ENCODE peak calls at places on chromosomes 4 and X, in eight cellular contexts. One of them, this sample, is unnamed.

GRCh38 chr4:23062188-23062587 is 369.5 kb downstream of the GBA3 start:
- DNase-seq in astrocyte of the spinal cord: no peak
- DNase-seq in psoas muscle: no peak
- DNase-seq in PC-3: no peak
- DNase-seq in epithelial cell of proximal tubule: no peak
- DNase-seq in lower lobe of right lung: no peak
- DNase-seq in PC-9: no peak
- DNase-seq in cardiac muscle cell: no peak
- DNase-seq in this sample: no peak

GRCh38 chr4:15245006-15245530 is 182.8 kb upstream of the C1QTNF7 start:
- DNase-seq in PC-9: no peak
- DNase-seq in PC-3: no peak
- DNase-seq in cardiac muscle cell: no peak
- DNase-seq in epithelial cell of proximal tubule: no peak
- DNase-seq in psoas muscle: no peak
- DNase-seq in astrocyte of the spinal cord: no peak
- DNase-seq in lower lobe of right lung: no peak
- DNase-seq in this sample: no peak

GRCh38 chr4:125168531-125168930 is 146.2 kb upstream of the FAT4 start:
- DNase-seq in epithelial cell of proximal tubule: no peak
- DNase-seq in PC-9: no peak
- DNase-seq in cardiac muscle cell: no peak
- DNase-seq in astrocyte of the spinal cord: no peak
- DNase-seq in PC-3: no peak
- DNase-seq in psoas muscle: no peak
- DNase-seq in lower lobe of right lung: no peak
- DNase-seq in this sample: peak

GRCh38 chr4:86557526-86557925 is 36.6 kb upstream of the PTPN13 start:
- DNase-seq in cardiac muscle cell: no peak
- DNase-seq in psoas muscle: no peak
- DNase-seq in PC-3: peak
- DNase-seq in astrocyte of the spinal cord: peak
- DNase-seq in lower lobe of right lung: no peak
- DNase-seq in epithelial cell of proximal tubule: no peak
- DNase-seq in PC-9: no peak
- DNase-seq in this sample: peak

GRCh38 chr4:109977854-109978501 is 65.3 kb downstream of the EGF start:
- DNase-seq in PC-3: peak
- DNase-seq in astrocyte of the spinal cord: peak
- DNase-seq in cardiac muscle cell: peak
- DNase-seq in lower lobe of right lung: no peak
- DNase-seq in PC-9: no peak
- DNase-seq in psoas muscle: no peak
- DNase-seq in epithelial cell of proximal tubule: no peak
- DNase-seq in this sample: peak

GRCh38 chrX:67544871-67545771 is 1.3 kb downstream of the AR start:
- DNase-seq in astrocyte of the spinal cord: peak
- DNase-seq in epithelial cell of proximal tubule: no peak
- DNase-seq in lower lobe of right lung: peak
- DNase-seq in psoas muscle: peak
- DNase-seq in cardiac muscle cell: no peak
- DNase-seq in PC-9: no peak
- DNase-seq in PC-3: no peak
- DNase-seq in this sample: peak

GRCh38 chrX:22629105-22629725 is 356.5 kb downstream of the CBLL2 start:
- DNase-seq in PC-3: peak
- DNase-seq in cardiac muscle cell: no peak
- DNase-seq in astrocyte of the spinal cord: peak
- DNase-seq in psoas muscle: no peak
- DNase-seq in epithelial cell of proximal tubule: no peak
- DNase-seq in lower lobe of right lung: no peak
- DNase-seq in PC-9: no peak
- DNase-seq in this sample: peak

GRCh38 chrX:110277609-110278008 is 40.3 kb downstream of the AMMECR1 start:
- DNase-seq in epithelial cell of proximal tubule: no peak
- DNase-seq in astrocyte of the spinal cord: no peak
- DNase-seq in cardiac muscle cell: peak
- DNase-seq in PC-9: no peak
- DNase-seq in lower lobe of right lung: no peak
- DNase-seq in PC-3: peak
- DNase-seq in psoas muscle: no peak
- DNase-seq in this sample: no peak

GRCh38 chr4:138192113-138192512 is 50.0 kb downstream of the SLC7A11 start:
- DNase-seq in cardiac muscle cell: no peak
- DNase-seq in lower lobe of right lung: no peak
- DNase-seq in psoas muscle: no peak
- DNase-seq in PC-9: peak
- DNase-seq in epithelial cell of proximal tubule: no peak
- DNase-seq in astrocyte of the spinal cord: peak
- DNase-seq in PC-3: peak
- DNase-seq in this sample: no peak

GRCh38 chrX:12903646-12904045 is 2.8 kb upstream of the TLR8 start:
- DNase-seq in cardiac muscle cell: no peak
- DNase-seq in PC-9: no peak
- DNase-seq in PC-3: no peak
- DNase-seq in psoas muscle: no peak
- DNase-seq in lower lobe of right lung: no peak
- DNase-seq in epithelial cell of proximal tubule: no peak
- DNase-seq in astrocyte of the spinal cord: no peak
- DNase-seq in this sample: no peak

GRCh38 chr4:168408620-168409019 is 71.7 kb downstream of the DDX60L start:
- DNase-seq in PC-3: peak
- DNase-seq in lower lobe of right lung: no peak
- DNase-seq in cardiac muscle cell: peak
- DNase-seq in epithelial cell of proximal tubule: peak
- DNase-seq in astrocyte of the spinal cord: peak
- DNase-seq in PC-9: peak
- DNase-seq in psoas muscle: peak
- DNase-seq in this sample: peak

GRCh38 chrX:1754077-1754476 is 139.2 kb downstream of the ASMT start:
- DNase-seq in psoas muscle: no peak
- DNase-seq in epithelial cell of proximal tubule: no peak
- DNase-seq in lower lobe of right lung: no peak
- DNase-seq in PC-3: no peak
- DNase-seq in PC-9: no peak
- DNase-seq in cardiac muscle cell: no peak
- DNase-seq in astrocyte of the spinal cord: no peak
- DNase-seq in this sample: no peak

GRCh38 chrX:154317391-154318000 is 21.9 kb downstream of the TKTL1 start:
- DNase-seq in cardiac muscle cell: peak
- DNase-seq in PC-9: no peak
- DNase-seq in astrocyte of the spinal cord: no peak
- DNase-seq in psoas muscle: no peak
- DNase-seq in lower lobe of right lung: no peak
- DNase-seq in epithelial cell of proximal tubule: no peak
- DNase-seq in PC-3: peak
- DNase-seq in this sample: peak

GRCh38 chr4:67288964-67289363 is 256.3 kb downstream of the CENPC start:
- DNase-seq in cardiac muscle cell: peak
- DNase-seq in epithelial cell of proximal tubule: no peak
- DNase-seq in PC-3: peak
- DNase-seq in psoas muscle: no peak
- DNase-seq in lower lobe of right lung: no peak
- DNase-seq in PC-9: peak
- DNase-seq in astrocyte of the spinal cord: peak
- DNase-seq in this sample: peak

GRCh38 chr4:74800310-74800709 is 6.0 kb upstream of the BTC start:
- DNase-seq in psoas muscle: no peak
- DNase-seq in PC-3: no peak
- DNase-seq in cardiac muscle cell: no peak
- DNase-seq in astrocyte of the spinal cord: no peak
- DNase-seq in PC-9: no peak
- DNase-seq in epithelial cell of proximal tubule: no peak
- DNase-seq in lower lobe of right lung: no peak
- DNase-seq in this sample: no peak

GRCh38 chr4:151527699-151528098 is 118.7 kb downstream of the FHIP1A start:
- DNase-seq in epithelial cell of proximal tubule: peak
- DNase-seq in PC-3: no peak
- DNase-seq in psoas muscle: no peak
- DNase-seq in lower lobe of right lung: no peak
- DNase-seq in astrocyte of the spinal cord: no peak
- DNase-seq in cardiac muscle cell: no peak
- DNase-seq in PC-9: no peak
- DNase-seq in this sample: no peak

GRCh38 chr4:151530230-151530629 is 121.3 kb downstream of the FHIP1A start:
- DNase-seq in psoas muscle: no peak
- DNase-seq in PC-3: no peak
- DNase-seq in lower lobe of right lung: no peak
- DNase-seq in astrocyte of the spinal cord: peak
- DNase-seq in cardiac muscle cell: no peak
- DNase-seq in PC-9: no peak
- DNase-seq in epithelial cell of proximal tubule: peak
- DNase-seq in this sample: no peak

GRCh38 chr4:151532001-151532708 is 123.2 kb downstream of the FHIP1A start:
- DNase-seq in epithelial cell of proximal tubule: no peak
- DNase-seq in cardiac muscle cell: no peak
- DNase-seq in astrocyte of the spinal cord: no peak
- DNase-seq in PC-3: no peak
- DNase-seq in PC-9: no peak
- DNase-seq in lower lobe of right lung: no peak
- DNase-seq in psoas muscle: no peak
- DNase-seq in this sample: peak

GRCh38 chr4:151529187-151529586 is 120.2 kb downstream of the FHIP1A start:
- DNase-seq in psoas muscle: no peak
- DNase-seq in lower lobe of right lung: no peak
- DNase-seq in PC-3: no peak
- DNase-seq in epithelial cell of proximal tubule: no peak
- DNase-seq in PC-9: no peak
- DNase-seq in cardiac muscle cell: no peak
- DNase-seq in astrocyte of the spinal cord: no peak
- DNase-seq in this sample: no peak

DNA sequence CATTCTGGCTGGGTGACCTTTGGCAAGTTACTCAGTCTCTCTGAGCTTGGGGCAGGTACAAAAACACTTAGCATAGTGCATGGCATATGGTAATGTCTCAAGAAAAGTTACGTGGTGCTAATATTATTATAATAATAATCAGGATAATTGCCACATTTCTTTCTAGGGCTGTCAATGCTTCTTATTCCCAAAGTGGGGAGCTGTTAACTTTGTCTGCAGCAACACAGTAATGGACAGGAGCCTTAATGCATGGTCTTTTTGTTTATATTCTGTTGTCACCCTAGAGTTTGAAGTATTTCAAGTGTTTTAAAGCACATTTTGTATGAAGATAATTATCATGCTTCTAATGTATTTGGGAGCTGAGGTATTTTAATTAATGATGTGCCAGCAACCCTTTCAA is 121.8 kb downstream of the FHIP1A start:
- DNase-seq in psoas muscle: no peak
- DNase-seq in lower lobe of right lung: no peak
- DNase-seq in cardiac muscle cell: peak
- DNase-seq in PC-3: peak
- DNase-seq in astrocyte of the spinal cord: no peak
- DNase-seq in PC-9: no peak
- DNase-seq in epithelial cell of proximal tubule: no peak
- DNase-seq in this sample: peak
- TF ChIP-seq CTCF in psoas muscle: no peak
- TF ChIP-seq CTCF in lower lobe of right lung: no peak
- TF ChIP-seq CTCF in cardiac muscle cell: peak
- TF ChIP-seq CTCF in PC-3: peak
- TF ChIP-seq CTCF in astrocyte of the spinal cord: no peak
- TF ChIP-seq CTCF in PC-9: no peak
- TF ChIP-seq CTCF in epithelial cell of proximal tubule: peak
- TF ChIP-seq CTCF in this sample: peak

DNA sequence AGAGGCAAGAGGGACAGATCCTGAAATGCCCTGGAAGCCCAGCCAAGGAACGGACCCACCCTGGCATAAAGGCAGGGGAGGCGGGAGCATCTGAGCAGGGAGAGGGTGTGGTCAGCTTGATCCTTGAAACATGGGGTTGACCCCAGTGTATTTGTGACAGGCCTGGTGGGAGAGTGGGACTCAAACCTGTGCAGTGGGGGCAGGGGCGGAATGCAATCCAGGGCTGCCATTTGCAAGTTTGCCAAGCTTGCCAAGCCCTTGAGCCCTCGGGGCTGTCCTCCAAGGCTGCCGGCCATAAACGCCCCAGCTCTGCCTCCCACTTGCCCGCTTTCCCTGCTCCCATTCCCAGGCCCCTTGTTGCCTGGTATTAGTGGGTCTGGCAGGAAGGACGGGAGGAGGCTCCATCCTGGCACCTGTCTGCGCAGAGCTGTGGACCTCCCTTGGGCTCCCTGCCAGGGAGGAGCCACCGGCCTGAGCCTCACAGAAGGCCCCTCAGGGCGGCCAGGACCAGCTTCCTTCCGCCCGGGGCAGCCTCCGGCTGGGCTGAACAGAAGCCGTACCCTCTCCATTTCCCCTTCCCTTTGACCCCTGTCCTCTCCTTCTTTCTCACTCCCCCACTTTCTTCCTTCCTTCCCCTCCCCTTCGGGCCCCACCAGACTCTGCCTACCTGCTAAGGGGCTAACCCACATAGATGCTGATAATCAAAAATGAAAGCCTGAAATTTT is 661 bp downstream of the S100P start:
- DNase-seq in astrocyte of the spinal cord: no peak
- DNase-seq in psoas muscle: no peak
- DNase-seq in PC-3: no peak
- DNase-seq in PC-9: peak
- DNase-seq in lower lobe of right lung: no peak
- DNase-seq in cardiac muscle cell: no peak
- DNase-seq in epithelial cell of proximal tubule: no peak
- DNase-seq in this sample: no peak
- H3K4me3 ChIP-seq in astrocyte of the spinal cord: no peak
- H3K4me3 ChIP-seq in psoas muscle: no peak
- H3K4me3 ChIP-seq in PC-3: peak
- H3K4me3 ChIP-seq in PC-9: peak
- H3K4me3 ChIP-seq in lower lobe of right lung: no peak
- H3K4me3 ChIP-seq in cardiac muscle cell: no peak
- H3K4me3 ChIP-seq in epithelial cell of proximal tubule: no peak
- H3K4me3 ChIP-seq in this sample: no peak

DNA sequence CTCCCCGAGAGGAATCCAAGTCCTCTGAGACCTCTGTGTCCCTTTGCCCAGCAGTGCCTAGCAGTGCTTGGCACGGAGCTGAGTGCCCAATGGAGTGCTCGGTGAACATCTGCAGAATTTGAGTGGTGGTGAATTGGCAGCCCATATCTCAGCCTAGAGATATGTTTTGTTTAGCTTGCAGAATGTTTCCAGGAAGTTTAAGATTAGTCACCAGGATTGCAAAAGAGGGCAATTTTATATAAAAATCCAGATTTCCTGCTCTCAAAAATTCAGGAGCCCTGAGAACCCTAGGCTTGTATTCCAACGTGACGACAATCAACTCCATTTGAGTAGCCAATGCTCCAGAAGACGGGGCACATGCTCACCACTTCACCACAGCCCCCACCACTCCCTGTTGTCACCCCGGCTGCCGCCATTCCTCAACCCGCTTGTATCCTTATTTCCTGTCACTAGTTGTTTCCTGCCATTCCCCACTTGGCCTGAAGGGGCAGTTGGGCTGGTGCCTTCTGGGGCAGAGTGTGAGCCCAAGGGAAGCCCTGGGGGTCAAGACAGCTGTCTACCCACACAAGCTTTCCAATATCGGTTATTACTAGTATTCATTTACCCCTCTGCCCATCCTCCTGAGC is 116.9 kb downstream of the EFNB1 start:
- DNase-seq in PC-3: peak
- DNase-seq in epithelial cell of proximal tubule: no peak
- DNase-seq in psoas muscle: no peak
- DNase-seq in astrocyte of the spinal cord: peak
- DNase-seq in cardiac muscle cell: no peak
- DNase-seq in lower lobe of right lung: no peak
- DNase-seq in PC-9: peak
- DNase-seq in this sample: peak
- TF ChIP-seq CTCF in PC-3: peak
- TF ChIP-seq CTCF in epithelial cell of proximal tubule: peak
- TF ChIP-seq CTCF in psoas muscle: no peak
- TF ChIP-seq CTCF in astrocyte of the spinal cord: peak
- TF ChIP-seq CTCF in cardiac muscle cell: peak
- TF ChIP-seq CTCF in lower lobe of right lung: peak
- TF ChIP-seq CTCF in PC-9: no peak
- TF ChIP-seq CTCF in this sample: peak

GRCh38 chr4:153448003-153448731 is 18.0 kb upstream of the TMEM131L start:
- DNase-seq in lower lobe of right lung: no peak
- DNase-seq in PC-9: no peak
- DNase-seq in PC-3: no peak
- DNase-seq in cardiac muscle cell: no peak
- DNase-seq in epithelial cell of proximal tubule: no peak
- DNase-seq in astrocyte of the spinal cord: peak
- DNase-seq in psoas muscle: no peak
- DNase-seq in this sample: peak
- H3K4me3 ChIP-seq in lower lobe of right lung: no peak
- H3K4me3 ChIP-seq in PC-9: no peak
- H3K4me3 ChIP-seq in PC-3: no peak
- H3K4me3 ChIP-seq in cardiac muscle cell: no peak
- H3K4me3 ChIP-seq in epithelial cell of proximal tubule: no peak
- H3K4me3 ChIP-seq in astrocyte of the spinal cord: no peak
- H3K4me3 ChIP-seq in psoas muscle: peak
- H3K4me3 ChIP-seq in this sample: peak